ENCODE peak calls at places on chromosomes 1 and 21, in ten cellular contexts. One of them, this sample, is unnamed.

GRCh38 chr21:36408568-36408967 is 23.4 kb downstream of the CHAF1B start:
- DNase-seq in brain microvascular endothelial cell: no peak
- DNase-seq in activated T-helper 1 cell treated with anti-CD3 and anti-CD28 coated beads, Interleukin-2, amount 50 U/mL, for 16 hours: no peak
- DNase-seq in activated CD4-positive, alpha-beta T cell treated with anti-CD3 and anti-CD28 coated beads for 24 hours: no peak
- DNase-seq in neuronal stem cell: no peak
- DNase-seq in AG09309: no peak
- DNase-seq in fibroblast of the conjunctiva: no peak
- DNase-seq in progenitor cell of endocrine pancreas: no peak
- DNase-seq in T-cell: no peak
- DNase-seq in HTR-8/SVneo: no peak
- DNase-seq in this sample: no peak

GRCh38 chr1:245503548-245503947 is 348.8 kb downstream of the KIF26B start:
- DNase-seq in progenitor cell of endocrine pancreas: no peak
- DNase-seq in brain microvascular endothelial cell: no peak
- DNase-seq in activated T-helper 1 cell treated with anti-CD3 and anti-CD28 coated beads, Interleukin-2, amount 50 U/mL, for 16 hours: no peak
- DNase-seq in neuronal stem cell: no peak
- DNase-seq in fibroblast of the conjunctiva: no peak
- DNase-seq in T-cell: no peak
- DNase-seq in activated CD4-positive, alpha-beta T cell treated with anti-CD3 and anti-CD28 coated beads for 24 hours: no peak
- DNase-seq in AG09309: no peak
- DNase-seq in HTR-8/SVneo: no peak
- DNase-seq in this sample: no peak

GRCh38 chr1:183239220-183239742 is 53.2 kb downstream of the LAMC2 start:
- DNase-seq in HTR-8/SVneo: no peak
- DNase-seq in progenitor cell of endocrine pancreas: no peak
- DNase-seq in brain microvascular endothelial cell: no peak
- DNase-seq in T-cell: no peak
- DNase-seq in activated CD4-positive, alpha-beta T cell treated with anti-CD3 and anti-CD28 coated beads for 24 hours: no peak
- DNase-seq in fibroblast of the conjunctiva: no peak
- DNase-seq in AG09309: no peak
- DNase-seq in activated T-helper 1 cell treated with anti-CD3 and anti-CD28 coated beads, Interleukin-2, amount 50 U/mL, for 16 hours: no peak
- DNase-seq in neuronal stem cell: no peak
- DNase-seq in this sample: no peak

GRCh38 chr1:31957701-31958674 is 19.8 kb upstream of the PTP4A2 start:
- DNase-seq in T-cell: no peak
- DNase-seq in activated T-helper 1 cell treated with anti-CD3 and anti-CD28 coated beads, Interleukin-2, amount 50 U/mL, for 16 hours: no peak
- DNase-seq in progenitor cell of endocrine pancreas: no peak
- DNase-seq in neuronal stem cell: no peak
- DNase-seq in AG09309: no peak
- DNase-seq in HTR-8/SVneo: no peak
- DNase-seq in activated CD4-positive, alpha-beta T cell treated with anti-CD3 and anti-CD28 coated beads for 24 hours: peak
- DNase-seq in brain microvascular endothelial cell: no peak
- DNase-seq in fibroblast of the conjunctiva: no peak
- DNase-seq in this sample: peak

GRCh38 chr1:110174961-110175360 is 24.7 kb downstream of the SLC6A17 start:
- DNase-seq in T-cell: no peak
- DNase-seq in neuronal stem cell: no peak
- DNase-seq in AG09309: no peak
- DNase-seq in fibroblast of the conjunctiva: no peak
- DNase-seq in activated T-helper 1 cell treated with anti-CD3 and anti-CD28 coated beads, Interleukin-2, amount 50 U/mL, for 16 hours: no peak
- DNase-seq in activated CD4-positive, alpha-beta T cell treated with anti-CD3 and anti-CD28 coated beads for 24 hours: no peak
- DNase-seq in brain microvascular endothelial cell: no peak
- DNase-seq in HTR-8/SVneo: peak
- DNase-seq in progenitor cell of endocrine pancreas: no peak
- DNase-seq in this sample: no peak

GRCh38 chr1:57857809-57858208 is 433.9 kb upstream of the DAB1 start:
- DNase-seq in neuronal stem cell: no peak
- DNase-seq in fibroblast of the conjunctiva: no peak
- DNase-seq in AG09309: no peak
- DNase-seq in HTR-8/SVneo: no peak
- DNase-seq in activated CD4-positive, alpha-beta T cell treated with anti-CD3 and anti-CD28 coated beads for 24 hours: no peak
- DNase-seq in brain microvascular endothelial cell: no peak
- DNase-seq in progenitor cell of endocrine pancreas: no peak
- DNase-seq in activated T-helper 1 cell treated with anti-CD3 and anti-CD28 coated beads, Interleukin-2, amount 50 U/mL, for 16 hours: no peak
- DNase-seq in T-cell: no peak
- DNase-seq in this sample: no peak

GRCh38 chr1:36008546-36009197 is 75.2 kb upstream of the TEKT2 start:
- DNase-seq in T-cell: no peak
- DNase-seq in brain microvascular endothelial cell: peak
- DNase-seq in neuronal stem cell: no peak
- DNase-seq in activated CD4-positive, alpha-beta T cell treated with anti-CD3 and anti-CD28 coated beads for 24 hours: no peak
- DNase-seq in progenitor cell of endocrine pancreas: no peak
- DNase-seq in fibroblast of the conjunctiva: no peak
- DNase-seq in activated T-helper 1 cell treated with anti-CD3 and anti-CD28 coated beads, Interleukin-2, amount 50 U/mL, for 16 hours: no peak
- DNase-seq in AG09309: peak
- DNase-seq in HTR-8/SVneo: peak
- DNase-seq in this sample: no peak

GRCh38 chr1:192516776-192517297 is 58.7 kb upstream of the RGS1 start:
- DNase-seq in brain microvascular endothelial cell: no peak
- DNase-seq in T-cell: peak
- DNase-seq in activated CD4-positive, alpha-beta T cell treated with anti-CD3 and anti-CD28 coated beads for 24 hours: no peak
- DNase-seq in HTR-8/SVneo: no peak
- DNase-seq in progenitor cell of endocrine pancreas: no peak
- DNase-seq in fibroblast of the conjunctiva: no peak
- DNase-seq in activated T-helper 1 cell treated with anti-CD3 and anti-CD28 coated beads, Interleukin-2, amount 50 U/mL, for 16 hours: peak
- DNase-seq in neuronal stem cell: no peak
- DNase-seq in AG09309: peak
- DNase-seq in this sample: peak

GRCh38 chr21:38987551-38988210 is 182.0 kb downstream of the ETS2 start:
- DNase-seq in progenitor cell of endocrine pancreas: no peak
- DNase-seq in fibroblast of the conjunctiva: no peak
- DNase-seq in HTR-8/SVneo: no peak
- DNase-seq in AG09309: no peak
- DNase-seq in T-cell: no peak
- DNase-seq in brain microvascular endothelial cell: no peak
- DNase-seq in neuronal stem cell: no peak
- DNase-seq in activated T-helper 1 cell treated with anti-CD3 and anti-CD28 coated beads, Interleukin-2, amount 50 U/mL, for 16 hours: no peak
- DNase-seq in activated CD4-positive, alpha-beta T cell treated with anti-CD3 and anti-CD28 coated beads for 24 hours: no peak
- DNase-seq in this sample: no peak

GRCh38 chr1:15768388-15768787 is 9.8 kb downstream of the FBLIM1 start:
- DNase-seq in neuronal stem cell: no peak
- DNase-seq in fibroblast of the conjunctiva: no peak
- DNase-seq in HTR-8/SVneo: no peak
- DNase-seq in activated T-helper 1 cell treated with anti-CD3 and anti-CD28 coated beads, Interleukin-2, amount 50 U/mL, for 16 hours: no peak
- DNase-seq in brain microvascular endothelial cell: no peak
- DNase-seq in progenitor cell of endocrine pancreas: no peak
- DNase-seq in activated CD4-positive, alpha-beta T cell treated with anti-CD3 and anti-CD28 coated beads for 24 hours: no peak
- DNase-seq in AG09309: no peak
- DNase-seq in T-cell: no peak
- DNase-seq in this sample: no peak

GRCh38 chr1:4344065-4344753 is 310.2 kb upstream of the AJAP1 start:
- DNase-seq in brain microvascular endothelial cell: no peak
- DNase-seq in fibroblast of the conjunctiva: no peak
- DNase-seq in activated CD4-positive, alpha-beta T cell treated with anti-CD3 and anti-CD28 coated beads for 24 hours: no peak
- DNase-seq in T-cell: no peak
- DNase-seq in progenitor cell of endocrine pancreas: no peak
- DNase-seq in activated T-helper 1 cell treated with anti-CD3 and anti-CD28 coated beads, Interleukin-2, amount 50 U/mL, for 16 hours: no peak
- DNase-seq in neuronal stem cell: no peak
- DNase-seq in AG09309: no peak
- DNase-seq in HTR-8/SVneo: no peak
- DNase-seq in this sample: no peak

GRCh38 chr1:7430646-7431045 is 340.4 kb upstream of the VAMP3 start:
- DNase-seq in progenitor cell of endocrine pancreas: no peak
- DNase-seq in activated T-helper 1 cell treated with anti-CD3 and anti-CD28 coated beads, Interleukin-2, amount 50 U/mL, for 16 hours: no peak
- DNase-seq in activated CD4-positive, alpha-beta T cell treated with anti-CD3 and anti-CD28 coated beads for 24 hours: no peak
- DNase-seq in brain microvascular endothelial cell: no peak
- DNase-seq in neuronal stem cell: no peak
- DNase-seq in HTR-8/SVneo: no peak
- DNase-seq in T-cell: no peak
- DNase-seq in fibroblast of the conjunctiva: no peak
- DNase-seq in AG09309: peak
- DNase-seq in this sample: no peak

GRCh38 chr1:201999625-202000238 is 10.7 kb upstream of the ELF3 start:
- DNase-seq in progenitor cell of endocrine pancreas: peak
- DNase-seq in brain microvascular endothelial cell: no peak
- DNase-seq in activated T-helper 1 cell treated with anti-CD3 and anti-CD28 coated beads, Interleukin-2, amount 50 U/mL, for 16 hours: no peak
- DNase-seq in AG09309: no peak
- DNase-seq in activated CD4-positive, alpha-beta T cell treated with anti-CD3 and anti-CD28 coated beads for 24 hours: no peak
- DNase-seq in T-cell: no peak
- DNase-seq in HTR-8/SVneo: peak
- DNase-seq in neuronal stem cell: no peak
- DNase-seq in fibroblast of the conjunctiva: no peak
- DNase-seq in this sample: no peak

GRCh38 chr1:42453386-42453785 is 2.4 kb downstream of the ZMYND12 start:
- DNase-seq in fibroblast of the conjunctiva: no peak
- DNase-seq in brain microvascular endothelial cell: no peak
- DNase-seq in neuronal stem cell: no peak
- DNase-seq in activated T-helper 1 cell treated with anti-CD3 and anti-CD28 coated beads, Interleukin-2, amount 50 U/mL, for 16 hours: no peak
- DNase-seq in AG09309: no peak
- DNase-seq in T-cell: no peak
- DNase-seq in progenitor cell of endocrine pancreas: no peak
- DNase-seq in activated CD4-positive, alpha-beta T cell treated with anti-CD3 and anti-CD28 coated beads for 24 hours: no peak
- DNase-seq in HTR-8/SVneo: no peak
- DNase-seq in this sample: no peak

GRCh38 chr1:2282556-2283270 is 54.6 kb downstream of the SKI start:
- DNase-seq in fibroblast of the conjunctiva: no peak
- DNase-seq in AG09309: no peak
- DNase-seq in progenitor cell of endocrine pancreas: no peak
- DNase-seq in activated CD4-positive, alpha-beta T cell treated with anti-CD3 and anti-CD28 coated beads for 24 hours: no peak
- DNase-seq in brain microvascular endothelial cell: no peak
- DNase-seq in activated T-helper 1 cell treated with anti-CD3 and anti-CD28 coated beads, Interleukin-2, amount 50 U/mL, for 16 hours: no peak
- DNase-seq in HTR-8/SVneo: no peak
- DNase-seq in T-cell: no peak
- DNase-seq in neuronal stem cell: no peak
- DNase-seq in this sample: no peak

GRCh38 chr1:234222561-234223280 is 150.5 kb upstream of the COA6 start:
- DNase-seq in activated CD4-positive, alpha-beta T cell treated with anti-CD3 and anti-CD28 coated beads for 24 hours: no peak
- DNase-seq in HTR-8/SVneo: peak
- DNase-seq in neuronal stem cell: no peak
- DNase-seq in T-cell: no peak
- DNase-seq in progenitor cell of endocrine pancreas: no peak
- DNase-seq in AG09309: no peak
- DNase-seq in fibroblast of the conjunctiva: no peak
- DNase-seq in activated T-helper 1 cell treated with anti-CD3 and anti-CD28 coated beads, Interleukin-2, amount 50 U/mL, for 16 hours: no peak
- DNase-seq in brain microvascular endothelial cell: no peak
- DNase-seq in this sample: no peak

GRCh38 chr1:67682659-67683197 is 2.3 kb upstream of the GADD45A start:
- DNase-seq in activated T-helper 1 cell treated with anti-CD3 and anti-CD28 coated beads, Interleukin-2, amount 50 U/mL, for 16 hours: no peak
- DNase-seq in fibroblast of the conjunctiva: no peak
- DNase-seq in AG09309: peak
- DNase-seq in T-cell: no peak
- DNase-seq in neuronal stem cell: no peak
- DNase-seq in HTR-8/SVneo: no peak
- DNase-seq in activated CD4-positive, alpha-beta T cell treated with anti-CD3 and anti-CD28 coated beads for 24 hours: no peak
- DNase-seq in brain microvascular endothelial cell: peak
- DNase-seq in progenitor cell of endocrine pancreas: no peak
- DNase-seq in this sample: no peak

This sample was measured in stimulated activated CD8-positive, alpha-beta memory T cell treated with anti-CD3 and anti-CD28 coated beads, Interleukin-7, amount 100 ng/mL, for 4 hours.